ENCODE peak calls at places on chromosomes 6 and 20, in six cellular contexts. One of them, this sample, is unnamed. For H3K4me1, the result is how much of the 10 kb centered on the place peaks cover.

GRCh38 chr6:6006428-6007310 is at the start of gene NRN1:
- DNase-seq in upper lobe of left lung: peak
- DNase-seq in sigmoid colon: no peak
- DNase-seq in H1: peak
- DNase-seq in A549: no peak
- DNase-seq in suprapubic skin: no peak
- DNase-seq in this sample: no peak

GRCh38 chr20:3396492-3396891 is 11.0 kb downstream of the DNAAF9 start:
- DNase-seq in H1: no peak
- DNase-seq in sigmoid colon: no peak
- DNase-seq in upper lobe of left lung: no peak
- DNase-seq in suprapubic skin: no peak
- DNase-seq in A549: no peak
- DNase-seq in this sample: no peak

GRCh38 chr6:25414168-25414567 is 135.0 kb downstream of the CARMIL1 start:
- DNase-seq in A549: no peak
- DNase-seq in suprapubic skin: no peak
- DNase-seq in sigmoid colon: no peak
- DNase-seq in H1: no peak
- DNase-seq in upper lobe of left lung: no peak
- DNase-seq in this sample: no peak

GRCh38 chr6:166849762-166850181 is 106.6 kb downstream of the RNASET2 start:
- DNase-seq in upper lobe of left lung: peak
- DNase-seq in suprapubic skin: no peak
- DNase-seq in A549: no peak
- DNase-seq in sigmoid colon: no peak
- DNase-seq in H1: no peak
- DNase-seq in this sample: no peak

GRCh38 chr6:75070244-75070643 is 135.6 kb downstream of the COL12A1 start:
- DNase-seq in H1: no peak
- DNase-seq in suprapubic skin: no peak
- DNase-seq in upper lobe of left lung: no peak
- DNase-seq in sigmoid colon: no peak
- DNase-seq in A549: no peak
- DNase-seq in this sample: no peak

GRCh38 chr6:96157018-96157565 is 141.3 kb downstream of the FUT9 start:
- DNase-seq in upper lobe of left lung: no peak
- DNase-seq in A549: no peak
- DNase-seq in H1: no peak
- DNase-seq in sigmoid colon: no peak
- DNase-seq in suprapubic skin: no peak
- DNase-seq in this sample: no peak

GRCh38 chr20:63126876-63127699 is 88.8 kb downstream of the YTHDF1 start:
- DNase-seq in sigmoid colon: peak
- DNase-seq in A549: no peak
- DNase-seq in suprapubic skin: peak
- DNase-seq in H1: no peak
- DNase-seq in upper lobe of left lung: peak
- DNase-seq in this sample: no peak

GRCh38 chr6:157145656-157146285 is 177.5 kb downstream of the TMEM242 start:
- DNase-seq in sigmoid colon: no peak
- DNase-seq in upper lobe of left lung: no peak
- DNase-seq in H1: no peak
- DNase-seq in A549: no peak
- DNase-seq in suprapubic skin: no peak
- DNase-seq in this sample: no peak

GRCh38 chr6:140203611-140204553 is 829.4 kb upstream of the CITED2 start:
- DNase-seq in sigmoid colon: no peak
- DNase-seq in H1: no peak
- DNase-seq in A549: no peak
- DNase-seq in upper lobe of left lung: no peak
- DNase-seq in suprapubic skin: no peak
- DNase-seq in this sample: no peak

GRCh38 chr20:62163485-62163865 is 19.4 kb upstream of the MTG2 start:
- DNase-seq in A549: no peak
- DNase-seq in sigmoid colon: no peak
- DNase-seq in H1: no peak
- DNase-seq in upper lobe of left lung: peak
- DNase-seq in suprapubic skin: no peak
- DNase-seq in this sample: no peak

GRCh38 chr6:150767585-150768164 is 97.8 kb upstream of the MTHFD1L start:
- DNase-seq in upper lobe of left lung: no peak
- DNase-seq in A549: no peak
- DNase-seq in suprapubic skin: no peak
- DNase-seq in H1: no peak
- DNase-seq in sigmoid colon: no peak
- DNase-seq in this sample: no peak

GRCh38 chr6:134372603-134373281 is 54.8 kb upstream of the SGK1 start:
- DNase-seq in A549: peak
- DNase-seq in sigmoid colon: peak
- DNase-seq in H1: no peak
- DNase-seq in upper lobe of left lung: no peak
- DNase-seq in suprapubic skin: no peak
- DNase-seq in this sample: peak

GRCh38 chr20:51747182-51747911 is 20.8 kb downstream of the ATP9A start:
- DNase-seq in suprapubic skin: no peak
- DNase-seq in upper lobe of left lung: no peak
- DNase-seq in A549: peak
- DNase-seq in H1: no peak
- DNase-seq in sigmoid colon: no peak
- DNase-seq in this sample: no peak

GRCh38 chr6:158758941-158759479 is 60.2 kb downstream of the EZR start:
- DNase-seq in upper lobe of left lung: no peak
- DNase-seq in A549: no peak
- DNase-seq in sigmoid colon: no peak
- DNase-seq in H1: no peak
- DNase-seq in suprapubic skin: peak
- DNase-seq in this sample: no peak

GRCh38 chr20:19205999-19206398 is 6.4 kb upstream of the SLC24A3 start:
- DNase-seq in suprapubic skin: peak
- DNase-seq in A549: peak
- DNase-seq in sigmoid colon: peak
- DNase-seq in upper lobe of left lung: peak
- DNase-seq in H1: peak
- DNase-seq in this sample: peak

DNA sequence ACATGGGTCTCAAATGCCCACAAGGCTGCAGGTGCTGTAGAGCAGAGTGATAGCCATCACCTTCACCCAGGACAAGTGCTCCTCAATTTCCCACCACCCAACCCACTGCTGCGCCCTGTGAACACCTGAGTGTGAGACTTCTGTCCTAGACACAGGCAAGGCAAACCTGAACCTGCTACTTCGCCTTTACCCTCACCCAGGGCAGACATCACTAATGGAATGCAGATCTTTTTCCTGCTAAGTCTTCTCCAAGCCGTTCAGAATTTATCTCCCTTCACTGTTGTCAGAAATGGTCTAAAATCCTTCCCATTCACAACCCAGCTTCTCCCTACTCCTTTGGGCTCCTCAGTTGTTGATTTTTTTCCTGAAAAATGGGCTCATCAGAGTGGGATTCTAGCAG is 65.9 kb downstream of the PREX1 start:
- DNase-seq in upper lobe of left lung: no peak
- DNase-seq in H1: no peak
- DNase-seq in sigmoid colon: no peak
- DNase-seq in A549: no peak
- DNase-seq in suprapubic skin: no peak
- DNase-seq in this sample: no peak
- H3K4me1 ChIP-seq in upper lobe of left lung: half or more
- H3K4me1 ChIP-seq in H1: under half
- H3K4me1 ChIP-seq in sigmoid colon: under half
- H3K4me1 ChIP-seq in A549: under half
- H3K4me1 ChIP-seq in suprapubic skin: under half
- H3K4me1 ChIP-seq in this sample: under half

DNA sequence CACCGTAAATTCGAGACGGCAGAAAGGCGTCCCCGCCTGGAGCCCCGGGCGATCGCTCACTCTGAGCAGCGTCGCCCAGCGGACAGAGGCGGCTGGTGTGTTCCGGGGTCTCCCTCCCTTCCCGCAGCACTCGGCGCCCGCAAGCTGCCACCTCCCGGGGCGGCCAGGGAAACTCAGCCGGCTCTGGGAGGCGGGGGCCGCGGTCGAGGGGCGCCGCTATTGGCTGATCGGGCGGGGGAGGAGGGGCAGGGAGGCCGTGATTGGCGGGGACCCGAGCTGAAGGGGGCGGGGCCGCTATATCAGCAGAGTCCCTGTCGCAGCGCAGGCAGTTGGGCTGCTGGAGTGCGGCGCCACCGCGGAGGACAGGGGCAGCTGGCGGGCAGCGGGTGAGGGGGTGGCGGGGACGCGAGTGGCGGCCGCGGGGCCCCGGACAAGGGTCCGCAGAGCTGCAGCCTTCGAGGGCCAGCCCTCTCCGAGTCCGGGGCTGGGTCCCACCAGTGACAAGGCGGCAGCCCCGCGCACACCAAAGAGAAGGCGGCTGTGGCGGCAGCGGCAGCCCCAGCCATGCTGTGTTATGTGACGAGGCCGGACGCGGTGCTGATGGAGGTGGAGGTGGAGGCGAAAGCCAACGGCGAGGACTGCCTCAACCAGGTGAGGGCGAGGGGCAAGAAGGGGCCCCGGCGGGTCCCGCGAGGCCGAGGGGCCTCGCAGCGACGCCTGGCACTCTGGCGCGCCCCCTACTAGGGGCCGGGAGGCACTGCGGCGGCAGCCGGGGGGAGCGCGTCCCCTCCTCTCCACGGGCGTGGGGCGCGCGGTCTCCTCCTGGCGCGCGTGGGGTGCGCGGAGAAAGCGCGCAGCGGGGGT is at the start of gene MYLIP:
- DNase-seq in A549: peak
- DNase-seq in suprapubic skin: peak
- DNase-seq in H1: peak
- DNase-seq in upper lobe of left lung: peak
- DNase-seq in sigmoid colon: peak
- DNase-seq in this sample: peak
- TF ChIP-seq EP300 in A549: no peak
- TF ChIP-seq EP300 in suprapubic skin: no peak
- TF ChIP-seq EP300 in H1: no peak
- TF ChIP-seq EP300 in upper lobe of left lung: no peak
- TF ChIP-seq EP300 in sigmoid colon: no peak
- TF ChIP-seq EP300 in this sample: no peak

DNA sequence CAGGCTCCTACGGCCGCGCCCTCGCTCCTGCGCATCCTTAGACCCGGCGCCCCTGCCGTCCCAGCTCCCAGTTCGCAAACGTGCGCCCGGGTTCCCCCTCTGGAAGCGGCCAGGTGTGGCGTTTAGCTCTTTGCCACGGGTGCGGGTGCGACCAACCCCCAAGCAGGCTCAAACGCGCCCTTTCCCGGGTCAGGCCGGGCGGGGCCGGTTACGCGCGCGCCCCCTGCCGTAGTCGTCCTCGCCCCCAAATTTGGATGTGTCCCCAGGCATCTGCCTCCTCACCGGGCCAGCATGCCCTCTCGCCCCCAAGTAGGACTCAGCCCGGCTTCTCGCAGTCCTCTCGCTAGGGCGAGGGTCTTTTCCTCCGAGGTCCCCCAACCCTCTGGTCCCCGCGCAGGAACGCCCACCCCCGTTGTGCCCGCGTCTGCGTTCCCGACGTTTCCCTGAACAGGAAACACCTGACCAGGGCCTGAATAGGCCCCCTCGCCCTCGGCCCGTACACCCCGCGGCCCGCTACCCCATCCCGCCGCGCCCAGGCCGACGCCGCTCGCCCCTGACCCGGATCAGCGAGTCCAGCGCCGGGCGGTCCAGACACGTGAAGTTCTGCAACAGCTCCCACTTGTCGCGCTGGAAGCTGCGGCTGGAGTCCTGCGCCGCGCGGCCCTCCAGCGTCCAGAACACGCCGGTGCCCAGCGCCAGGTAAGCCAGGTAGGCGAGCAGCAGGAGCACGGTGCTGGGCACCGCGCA is 520 bp downstream of the KCNK17 start:
- DNase-seq in H1: peak
- DNase-seq in suprapubic skin: no peak
- DNase-seq in sigmoid colon: no peak
- DNase-seq in upper lobe of left lung: peak
- DNase-seq in A549: no peak
- DNase-seq in this sample: no peak
- TF ChIP-seq CTCF in H1: peak
- TF ChIP-seq CTCF in suprapubic skin: no peak
- TF ChIP-seq CTCF in sigmoid colon: no peak
- TF ChIP-seq CTCF in upper lobe of left lung: no peak
- TF ChIP-seq CTCF in A549: no peak
- TF ChIP-seq CTCF in this sample: no peak

DNA sequence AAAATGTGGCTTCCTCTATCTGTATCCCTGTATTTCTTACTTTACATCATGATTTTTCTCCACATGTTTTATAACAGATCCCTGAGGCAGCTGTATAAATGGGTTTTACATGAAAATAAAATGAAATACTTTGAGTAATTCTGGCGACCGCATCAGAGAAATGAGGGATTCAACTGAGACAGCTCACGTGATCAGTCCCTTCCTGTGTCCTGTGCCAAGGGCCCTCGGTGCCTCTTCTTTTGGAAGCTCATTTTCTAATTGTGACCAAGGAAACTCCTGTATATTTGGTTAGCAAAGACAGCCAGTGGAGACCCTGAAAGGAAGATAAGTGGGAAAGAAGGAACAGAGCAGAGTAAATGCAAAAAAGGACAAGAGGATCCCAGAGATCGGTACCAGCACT is 129.9 kb downstream of the FYN start:
- DNase-seq in suprapubic skin: no peak
- DNase-seq in A549: no peak
- DNase-seq in sigmoid colon: no peak
- DNase-seq in H1: no peak
- DNase-seq in upper lobe of left lung: no peak
- DNase-seq in this sample: no peak
- H3K4me1 ChIP-seq in suprapubic skin: under half
- H3K4me1 ChIP-seq in A549: under half
- H3K4me1 ChIP-seq in sigmoid colon: under half
- H3K4me1 ChIP-seq in H1: under half
- H3K4me1 ChIP-seq in upper lobe of left lung: under half
- H3K4me1 ChIP-seq in this sample: under half

GRCh38 chr20:50366270-50367103 is 143.7 kb upstream of the PTPN1 start:
- DNase-seq in suprapubic skin: no peak
- DNase-seq in upper lobe of left lung: no peak
- DNase-seq in H1: no peak
- DNase-seq in A549: peak
- DNase-seq in sigmoid colon: peak
- DNase-seq in this sample: peak
- TF ChIP-seq EP300 in suprapubic skin: no peak
- TF ChIP-seq EP300 in upper lobe of left lung: peak
- TF ChIP-seq EP300 in H1: no peak
- TF ChIP-seq EP300 in A549: no peak
- TF ChIP-seq EP300 in sigmoid colon: no peak
- TF ChIP-seq EP300 in this sample: no peak

This sample was measured in ovary.